ENCODE peak calls at places on chromosomes 13 and 19, in six cellular contexts. U, E, H, O, J and G are unnamed samples.

GRCh38 chr13:57787058-57787791 is 155.7 kb downstream of the PCDH17 start:
- DNase-seq in U (no peak), E (no peak), H (peak), O (no peak), J (no peak), G (no peak)

GRCh38 chr13:46949211-46949610 is 52.4 kb upstream of the HTR2A start:
- DNase-seq in U (no peak), E (no peak), H (no peak), O (no peak), J (no peak), G (no peak)

GRCh38 chr13:36966404-36966803 is 32.7 kb downstream of the ALG5 start:
- DNase-seq in U (no peak), E (no peak), H (no peak), O (no peak), J (no peak), G (no peak)

GRCh38 chr13:45370922-45371406 is 30.0 kb upstream of the TPT1 start:
- DNase-seq in U (peak), E (no peak), H (no peak), O (peak), J (no peak), G (peak)

GRCh38 chr13:114065926-114066774 is 66.3 kb downstream of the RASA3 start:
- DNase-seq in U (no peak), E (no peak), H (no peak), O (no peak), J (no peak), G (no peak)

GRCh38 chr13:105334211-105334610 is 1201.3 kb downstream of the EFNB2 start:
- DNase-seq in U (no peak), E (no peak), H (no peak), O (no peak), J (no peak), G (no peak)

GRCh38 chr13:19150712-19151228 is 30.9 kb downstream of the TUBA3C start:
- DNase-seq in U (no peak), E (no peak), H (no peak), O (no peak), J (no peak), G (no peak)

GRCh38 chr19:49430678-49431329 is 5.6 kb downstream of the GFY start:
- DNase-seq in U (no peak), E (no peak), H (no peak), O (no peak), J (no peak), G (no peak)

GRCh38 chr13:22789916-22790315 is 390.9 kb upstream of the SGCG start:
- DNase-seq in U (no peak), E (no peak), H (no peak), O (no peak), J (no peak), G (no peak)

GRCh38 chr19:49985926-49986325 is 25.0 kb upstream of the SIGLEC11 start:
- DNase-seq in U (no peak), E (no peak), H (peak), O (no peak), J (no peak), G (no peak)

GRCh38 chr19:54096642-54097106 is 3.9 kb downstream of the OSCAR start:
- DNase-seq in U (no peak), E (no peak), H (no peak), O (no peak), J (no peak), G (no peak)

GRCh38 chr19:17770613-17771012 is 19.3 kb downstream of the FCHO1 start:
- DNase-seq in U (no peak), E (no peak), H (no peak), O (no peak), J (no peak), G (no peak)

GRCh38 chr19:50255115-50255514 is 51.7 kb downstream of the MYH14 start:
- DNase-seq in U (no peak), E (no peak), H (no peak), O (no peak), J (no peak), G (no peak)

GRCh38 chr13:51221674-51222509 is at the start of gene FAM124A:
- DNase-seq in U (peak), E (peak), H (peak), O (peak), J (no peak), G (peak)

GRCh38 chr13:52968074-52968700 is 60.4 kb upstream of the OLFM4 start:
- DNase-seq in U (peak), E (peak), H (peak), O (peak), J (peak), G (peak)

GRCh38 chr19:7869910-7870511 is 4.2 kb downstream of the PRR36 start:
- DNase-seq in U (peak), E (no peak), H (no peak), O (peak), J (no peak), G (peak)

GRCh38 chr13:30908416-30908980 is 2.4 kb downstream of the MEDAG start:
- DNase-seq in U (no peak), E (no peak), H (no peak), O (no peak), J (no peak), G (no peak)

GRCh38 chr19:6970021-6970420 is 51.2 kb downstream of the MBD3L2B start:
- DNase-seq in U (no peak), E (no peak), H (no peak), O (no peak), J (no peak), G (no peak)

GRCh38 chr13:107190065-107190464 is 622.1 kb upstream of the ARGLU1 start:
- DNase-seq in U (no peak), E (no peak), H (no peak), O (no peak), J (no peak), G (no peak)

GRCh38 chr13:26528527-26528926 is 29.0 kb upstream of the WASF3 start:
- DNase-seq in U (no peak), E (no peak), H (no peak), O (no peak), J (no peak), G (no peak)

GRCh38 chr13:85091835-85092234 is 707.4 kb downstream of the SLITRK6 start:
- DNase-seq in U (no peak), E (no peak), H (no peak), O (no peak), J (no peak), G (no peak)